ENCODE peak calls at places on chromosomes 5 and 9, in four cellular contexts. T is heart right ventricle, B is tibial nerve, U is Right ventricle myocardium inferior. A is an unnamed sample.

GRCh38 chr9:86046930-86047341 is 52.4 kb downstream of the GOLM1 start:
- DNase-seq in U (no peak), T (no peak), B (no peak), A (no peak)

GRCh38 chr5:167233507-167233906 is 1057.9 kb upstream of the WWC1 start:
- DNase-seq in B (no peak), U (no peak), T (no peak), A (no peak)

GRCh38 chr9:134502261-134503211 is 139.1 kb upstream of the COL5A1 start:
- DNase-seq in U (peak), B (no peak), T (peak), A (peak)

GRCh38 chr9:96420468-96421219 is 2.5 kb upstream of the ZNF367 start:
- DNase-seq in U (no peak), T (no peak), B (no peak), A (no peak)

GRCh38 chr9:104915049-104915448 is 12.9 kb downstream of the ABCA1 start:
- DNase-seq in B (no peak), U (peak), T (no peak), A (peak)

GRCh38 chr5:67301285-67301904 is 104.8 kb upstream of the CD180 start:
- DNase-seq in B (peak), T (peak), U (no peak), A (peak)

GRCh38 chr5:163509288-163510040 is 4.0 kb downstream of the MAT2B start:
- DNase-seq in U (no peak), T (no peak), B (no peak), A (no peak)

GRCh38 chr5:54526604-54527359 is 9.2 kb downstream of the SNX18 start:
- DNase-seq in B (no peak), T (no peak), U (no peak), A (no peak)

GRCh38 chr9:129632460-129632859 is 6.5 kb downstream of the NTMT1 start:
- DNase-seq in T (no peak), B (no peak), U (peak), A (no peak)

GRCh38 chr5:57598756-57599155 is 116.1 kb upstream of the ACTBL2 start:
- DNase-seq in T (no peak), B (no peak), U (no peak), A (no peak)

GRCh38 chr9:79287881-79288280 is 283.9 kb upstream of the TLE4 start:
- DNase-seq in U (no peak), B (no peak), T (no peak), A (no peak)

GRCh38 chr5:17127743-17128231 is 89.6 kb upstream of the BASP1 start:
- DNase-seq in B (no peak), T (no peak), U (no peak), A (no peak)

GRCh38 chr9:128055222-128056040 is 11.7 kb downstream of the NAIF1 start:
- DNase-seq in U (peak), T (no peak), B (no peak), A (peak)

GRCh38 chr9:133943781-133944745 is 48.1 kb downstream of the VAV2 start:
- DNase-seq in B (no peak), T (no peak), U (peak), A (peak)

GRCh38 chr9:86351897-86352296 is 2.3 kb downstream of the TUT7 start:
- DNase-seq in T (no peak), U (no peak), B (no peak), A (no peak)

GRCh38 chr9:34463098-34463900 is 4.7 kb downstream of the DNAI1 start:
- DNase-seq in U (no peak), B (no peak), T (no peak), A (no peak)

GRCh38 chr9:137034709-137035506 is 3.0 kb upstream of the FUT7 start:
- DNase-seq in B (no peak), U (peak), T (peak), A (peak)

GRCh38 chr5:172114875-172115422 is 73.1 kb downstream of the STK10 start:
- DNase-seq in T (peak), B (no peak), U (peak), A (peak)

GRCh38 chr5:95922798-95923197 is 38.9 kb downstream of the ELL2 start:
- DNase-seq in U (no peak), B (no peak), T (no peak), A (no peak)

GRCh38 chr9:92510747-92511146 is 25.0 kb downstream of the ECM2 start:
- DNase-seq in U (no peak), B (no peak), T (no peak), A (no peak)

GRCh38 chr5:172447646-172448365 is 6.5 kb downstream of the SH3PXD2B start:
- DNase-seq in B (no peak), T (no peak), U (no peak), A (no peak)

GRCh38 chr9:36436909-36437308 is 36.8 kb upstream of the RNF38 start:
- DNase-seq in U (no peak), T (peak), B (no peak), A (peak)

GRCh38 chr9:105299190-105299854 is 54.9 kb downstream of the SLC44A1 start:
- DNase-seq in T (no peak), U (no peak), B (no peak), A (no peak)

GRCh38 chr5:177270653-177271052 is 32.9 kb downstream of the RAB24 start:
- DNase-seq in B (no peak), T (no peak), U (no peak), A (no peak)

GRCh38 chr9:75532651-75533050 is 357.8 kb upstream of the PCSK5 start:
- DNase-seq in T (no peak), U (no peak), B (no peak), A (no peak)

A was measured in left ventricle myocardium superior.